ENCODE peak calls at places on chromosomes 11 and 22, in nine cellular contexts. One of them, this sample, is unnamed.
A peak's percentile ranks its signal among the peaks of the same experiment; 100 is the strongest.

GRCh38 chr11:41784513-41785335 is 325.3 kb upstream of the LRRC4C start:
- DNase-seq in cardiac muscle cell: no peak
- DNase-seq in astrocyte: peak; percentile 10
- DNase-seq in neural progenitor cell: no peak
- DNase-seq in vagina: no peak
- DNase-seq in OCI-LY7: no peak
- DNase-seq in A549: no peak
- DNase-seq in uterus: no peak
- DNase-seq in HCT116: no peak
- DNase-seq in this sample: no peak

GRCh38 chr11:8638300-8638699 is 44.2 kb downstream of the TRIM66 start:
- DNase-seq in cardiac muscle cell: no peak
- DNase-seq in astrocyte: peak; percentile 47
- DNase-seq in neural progenitor cell: no peak
- DNase-seq in vagina: no peak
- DNase-seq in OCI-LY7: no peak
- DNase-seq in A549: no peak
- DNase-seq in uterus: no peak
- DNase-seq in HCT116: no peak
- DNase-seq in this sample: no peak

GRCh38 chr11:123454060-123454651 is 24.1 kb downstream of the GRAMD1B start:
- DNase-seq in cardiac muscle cell: no peak
- DNase-seq in astrocyte: peak; percentile 72
- DNase-seq in neural progenitor cell: no peak
- DNase-seq in vagina: no peak
- DNase-seq in OCI-LY7: no peak
- DNase-seq in A549: peak; percentile 81
- DNase-seq in uterus: no peak
- DNase-seq in HCT116: peak; percentile 88
- DNase-seq in this sample: peak; percentile 26

GRCh38 chr22:44181033-44181911 is 547 bp downstream of the PARVG start:
- DNase-seq in cardiac muscle cell: no peak
- DNase-seq in astrocyte: peak; percentile 31
- DNase-seq in neural progenitor cell: no peak
- DNase-seq in vagina: no peak
- DNase-seq in OCI-LY7: no peak
- DNase-seq in A549: no peak
- DNase-seq in uterus: no peak
- DNase-seq in HCT116: no peak
- DNase-seq in this sample: no peak

GRCh38 chr11:59436169-59436568 is at the start of gene OR5A1:
- DNase-seq in cardiac muscle cell: no peak
- DNase-seq in astrocyte: no peak
- DNase-seq in neural progenitor cell: no peak
- DNase-seq in vagina: no peak
- DNase-seq in OCI-LY7: no peak
- DNase-seq in A549: no peak
- DNase-seq in uterus: no peak
- DNase-seq in HCT116: no peak
- DNase-seq in this sample: no peak

GRCh38 chr22:30425616-30426394 is at the start of gene MTFP1:
- DNase-seq in cardiac muscle cell: peak; percentile 84
- DNase-seq in astrocyte: peak; percentile 54
- DNase-seq in neural progenitor cell: peak; percentile 91
- DNase-seq in vagina: no peak
- DNase-seq in OCI-LY7: peak; percentile 76
- DNase-seq in A549: peak; percentile 44
- DNase-seq in uterus: peak; percentile 64
- DNase-seq in HCT116: no peak
- DNase-seq in this sample: peak; percentile 72

GRCh38 chr11:84645988-84646689 is 981.0 kb downstream of the DLG2 start:
- DNase-seq in cardiac muscle cell: no peak
- DNase-seq in astrocyte: no peak
- DNase-seq in neural progenitor cell: no peak
- DNase-seq in vagina: no peak
- DNase-seq in OCI-LY7: no peak
- DNase-seq in A549: no peak
- DNase-seq in uterus: no peak
- DNase-seq in HCT116: no peak
- DNase-seq in this sample: no peak

GRCh38 chr22:39617342-39617741 is 46.8 kb downstream of the CACNA1I start:
- DNase-seq in cardiac muscle cell: no peak
- DNase-seq in astrocyte: no peak
- DNase-seq in neural progenitor cell: no peak
- DNase-seq in vagina: no peak
- DNase-seq in OCI-LY7: no peak
- DNase-seq in A549: no peak
- DNase-seq in uterus: no peak
- DNase-seq in HCT116: no peak
- DNase-seq in this sample: no peak

GRCh38 chr11:6405837-6406236 is 13.1 kb downstream of the APBB1 start:
- DNase-seq in cardiac muscle cell: no peak
- DNase-seq in astrocyte: no peak
- DNase-seq in neural progenitor cell: no peak
- DNase-seq in vagina: no peak
- DNase-seq in OCI-LY7: no peak
- DNase-seq in A549: no peak
- DNase-seq in uterus: no peak
- DNase-seq in HCT116: no peak
- DNase-seq in this sample: no peak

GRCh38 chr11:129814244-129814992 is 1.2 kb upstream of the TMEM45B start:
- DNase-seq in cardiac muscle cell: no peak
- DNase-seq in astrocyte: no peak
- DNase-seq in neural progenitor cell: peak; percentile 6
- DNase-seq in vagina: no peak
- DNase-seq in OCI-LY7: peak; percentile 27
- DNase-seq in A549: no peak
- DNase-seq in uterus: no peak
- DNase-seq in HCT116: no peak
- DNase-seq in this sample: no peak

GRCh38 chr11:86696004-86696403 is 23.6 kb upstream of the ME3 start:
- DNase-seq in cardiac muscle cell: no peak
- DNase-seq in astrocyte: peak; percentile 97
- DNase-seq in neural progenitor cell: no peak
- DNase-seq in vagina: no peak
- DNase-seq in OCI-LY7: no peak
- DNase-seq in A549: no peak
- DNase-seq in uterus: no peak
- DNase-seq in HCT116: peak; percentile 27
- DNase-seq in this sample: peak; percentile 84

GRCh38 chr11:16881074-16881709 is 133.0 kb downstream of the PLEKHA7 start:
- DNase-seq in cardiac muscle cell: peak; percentile 52
- DNase-seq in astrocyte: peak; percentile 65
- DNase-seq in neural progenitor cell: peak; percentile 62
- DNase-seq in vagina: no peak
- DNase-seq in OCI-LY7: no peak
- DNase-seq in A549: no peak
- DNase-seq in uterus: peak; percentile 32
- DNase-seq in HCT116: no peak
- DNase-seq in this sample: no peak

GRCh38 chr11:14179126-14179820 is 179.7 kb downstream of the RRAS2 start:
- DNase-seq in cardiac muscle cell: no peak
- DNase-seq in astrocyte: no peak
- DNase-seq in neural progenitor cell: no peak
- DNase-seq in vagina: no peak
- DNase-seq in OCI-LY7: no peak
- DNase-seq in A549: no peak
- DNase-seq in uterus: no peak
- DNase-seq in HCT116: no peak
- DNase-seq in this sample: no peak

GRCh38 chr11:30919389-30920172 is 333.4 kb upstream of the MPPED2 start:
- DNase-seq in cardiac muscle cell: no peak
- DNase-seq in astrocyte: peak; percentile 38
- DNase-seq in neural progenitor cell: no peak
- DNase-seq in vagina: no peak
- DNase-seq in OCI-LY7: no peak
- DNase-seq in A549: no peak
- DNase-seq in uterus: no peak
- DNase-seq in HCT116: no peak
- DNase-seq in this sample: no peak

GRCh38 chr22:42877158-42877557 is 20.1 kb upstream of the ARFGAP3 start:
- DNase-seq in cardiac muscle cell: no peak
- DNase-seq in astrocyte: no peak
- DNase-seq in neural progenitor cell: no peak
- DNase-seq in vagina: no peak
- DNase-seq in OCI-LY7: no peak
- DNase-seq in A549: no peak
- DNase-seq in uterus: no peak
- DNase-seq in HCT116: no peak
- DNase-seq in this sample: no peak

GRCh38 chr22:49290711-49291110 is 537.0 kb downstream of the BRD1 start:
- DNase-seq in cardiac muscle cell: no peak
- DNase-seq in astrocyte: no peak
- DNase-seq in neural progenitor cell: no peak
- DNase-seq in vagina: peak; percentile 46
- DNase-seq in OCI-LY7: no peak
- DNase-seq in A549: no peak
- DNase-seq in uterus: no peak
- DNase-seq in HCT116: no peak
- DNase-seq in this sample: no peak

GRCh38 chr11:43866520-43866919 is 14.1 kb upstream of the ALKBH3 start:
- DNase-seq in cardiac muscle cell: no peak
- DNase-seq in astrocyte: peak; percentile 15
- DNase-seq in neural progenitor cell: no peak
- DNase-seq in vagina: no peak
- DNase-seq in OCI-LY7: no peak
- DNase-seq in A549: no peak
- DNase-seq in uterus: no peak
- DNase-seq in HCT116: no peak
- DNase-seq in this sample: peak; percentile 18

DNA sequence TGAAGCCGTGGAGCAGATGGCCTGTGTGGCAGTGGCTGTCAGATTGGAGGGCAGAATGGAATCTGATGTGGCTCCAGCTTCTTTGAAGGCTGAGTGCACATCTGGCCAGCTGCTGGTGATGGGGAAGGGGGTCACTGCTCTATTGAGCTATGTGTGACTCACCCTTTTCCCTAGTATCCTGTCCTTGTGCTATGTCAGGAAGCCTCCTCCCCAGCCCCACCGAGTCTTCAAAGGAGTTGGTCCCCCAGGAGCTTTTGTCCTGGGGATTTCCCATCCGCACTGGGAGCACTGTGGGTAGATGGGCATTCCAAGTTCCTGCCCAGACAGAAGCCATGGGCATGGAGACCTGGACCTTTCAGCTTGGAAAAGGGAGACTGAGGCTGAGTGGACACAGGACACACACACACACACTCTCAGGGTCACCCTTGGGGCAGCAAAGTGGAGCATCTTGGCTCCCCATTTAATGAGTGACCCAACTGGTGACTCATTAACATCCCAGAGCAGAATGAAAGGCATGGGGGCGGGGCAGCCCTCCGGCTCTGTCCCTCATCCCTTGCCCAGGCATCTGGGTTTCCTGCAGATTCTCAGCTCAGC is 3.3 kb downstream of the SERPINH1 start:
- DNase-seq in cardiac muscle cell: no peak
- DNase-seq in astrocyte: peak; percentile 60
- DNase-seq in neural progenitor cell: no peak
- DNase-seq in vagina: no peak
- DNase-seq in OCI-LY7: no peak
- DNase-seq in A549: no peak
- DNase-seq in uterus: peak; percentile 68
- DNase-seq in HCT116: no peak
- DNase-seq in this sample: peak; percentile 73
- H3K27ac ChIP-seq in cardiac muscle cell: peak overlapping the region; percentile 95
- H3K27ac ChIP-seq in astrocyte: peak overlapping the region; percentile 99
- H3K27ac ChIP-seq in neural progenitor cell: no peak overlapping the region
- H3K27ac ChIP-seq in vagina: peak overlapping the region; percentile 99
- H3K27ac ChIP-seq in OCI-LY7: no peak overlapping the region
- H3K27ac ChIP-seq in A549: peak overlapping the region; percentile 60
- H3K27ac ChIP-seq in uterus: peak overlapping the region; percentile 99
- H3K27ac ChIP-seq in HCT116: peak overlapping the region; percentile 96
- H3K27ac ChIP-seq in this sample: peak overlapping the region; percentile 92

GRCh38 chr11:94130589-94131362 is 2.1 kb downstream of the PANX1 start:
- DNase-seq in cardiac muscle cell: no peak
- DNase-seq in astrocyte: peak; percentile 93
- DNase-seq in neural progenitor cell: no peak
- DNase-seq in vagina: no peak
- DNase-seq in OCI-LY7: no peak
- DNase-seq in A549: no peak
- DNase-seq in uterus: peak; percentile 31
- DNase-seq in HCT116: no peak
- DNase-seq in this sample: peak; percentile 36
- H3K4me3 ChIP-seq in cardiac muscle cell: no peak overlapping the region
- H3K4me3 ChIP-seq in astrocyte: peak overlapping the region; percentile 99
- H3K4me3 ChIP-seq in neural progenitor cell: peak overlapping the region; percentile 65
- H3K4me3 ChIP-seq in vagina: peak overlapping the region; percentile 88
- H3K4me3 ChIP-seq in OCI-LY7: peak overlapping the region; percentile 87
- H3K4me3 ChIP-seq in A549: no peak overlapping the region
- H3K4me3 ChIP-seq in uterus: no peak overlapping the region
- H3K4me3 ChIP-seq in HCT116: no peak overlapping the region
- H3K4me3 ChIP-seq in this sample: no peak overlapping the region

DNA sequence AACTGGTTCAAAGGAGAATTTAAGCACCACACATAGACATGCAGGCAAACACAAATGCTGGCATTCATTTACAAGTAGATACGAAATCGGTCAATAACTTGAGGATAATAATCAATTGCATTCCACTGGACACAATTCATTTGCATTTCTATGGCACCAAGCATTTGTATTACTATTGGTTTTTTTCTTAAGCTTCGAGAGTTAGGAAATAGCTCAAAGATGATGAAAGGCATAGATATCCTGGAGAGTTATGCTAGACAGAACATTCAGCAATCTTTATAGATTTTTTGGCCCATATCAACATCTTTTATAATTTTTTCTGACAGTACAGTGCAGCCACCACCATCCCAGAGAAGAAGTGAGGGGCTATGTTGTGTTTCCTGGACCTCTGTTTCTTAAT is 544.4 kb downstream of the MIAT start:
- DNase-seq in cardiac muscle cell: no peak
- DNase-seq in astrocyte: no peak
- DNase-seq in neural progenitor cell: no peak
- DNase-seq in vagina: no peak
- DNase-seq in OCI-LY7: no peak
- DNase-seq in A549: no peak
- DNase-seq in uterus: no peak
- DNase-seq in HCT116: no peak
- DNase-seq in this sample: no peak
- H3K27ac ChIP-seq in cardiac muscle cell: no peak overlapping the region
- H3K27ac ChIP-seq in astrocyte: peak overlapping the region; percentile 85
- H3K27ac ChIP-seq in neural progenitor cell: no peak overlapping the region
- H3K27ac ChIP-seq in vagina: no peak overlapping the region
- H3K27ac ChIP-seq in OCI-LY7: no peak overlapping the region
- H3K27ac ChIP-seq in A549: peak overlapping the region; percentile 77
- H3K27ac ChIP-seq in uterus: no peak overlapping the region
- H3K27ac ChIP-seq in HCT116: no peak overlapping the region
- H3K27ac ChIP-seq in this sample: no peak overlapping the region

DNA sequence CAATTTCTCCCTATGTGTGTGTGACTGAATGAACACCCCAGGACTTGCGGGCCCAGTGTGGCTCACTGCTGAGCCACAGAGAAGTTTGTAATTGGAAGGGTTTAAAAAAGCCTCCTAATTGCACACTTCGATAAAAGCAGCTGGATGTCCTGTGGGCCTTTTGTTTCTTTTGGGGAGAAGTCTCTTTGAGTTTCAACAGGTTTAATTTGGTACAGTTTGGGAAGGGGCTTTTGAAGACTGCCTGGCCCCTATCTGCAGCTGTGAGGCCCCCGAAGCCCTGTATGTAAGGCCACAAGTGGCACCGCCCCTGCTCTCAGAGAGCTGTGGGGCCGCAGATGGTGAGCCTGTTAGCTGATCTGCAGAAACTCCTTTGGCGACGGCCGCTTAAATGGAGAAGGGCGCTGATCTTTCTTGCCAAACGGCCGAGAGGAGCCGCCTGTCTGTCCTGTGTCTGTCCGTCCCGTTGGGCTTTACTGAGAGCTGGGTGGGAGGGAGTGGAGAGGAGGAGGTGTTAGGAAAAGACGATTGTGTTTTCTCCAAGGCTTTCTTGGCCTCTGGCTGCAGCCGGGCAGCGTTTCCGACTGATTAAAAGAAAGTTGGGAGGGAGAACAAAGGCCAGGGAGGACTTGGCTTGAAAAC is 2.1 kb downstream of the FBLN1 start:
- DNase-seq in cardiac muscle cell: peak; percentile 70
- DNase-seq in astrocyte: no peak
- DNase-seq in neural progenitor cell: peak; percentile 95
- DNase-seq in vagina: no peak
- DNase-seq in OCI-LY7: no peak
- DNase-seq in A549: no peak
- DNase-seq in uterus: no peak
- DNase-seq in HCT116: no peak
- DNase-seq in this sample: peak; percentile 7
- H3K4me3 ChIP-seq in cardiac muscle cell: peak overlapping the region; percentile 1
- H3K4me3 ChIP-seq in astrocyte: peak overlapping the region; percentile 70
- H3K4me3 ChIP-seq in neural progenitor cell: peak overlapping the region; percentile 58
- H3K4me3 ChIP-seq in vagina: peak overlapping the region; percentile 82
- H3K4me3 ChIP-seq in OCI-LY7: no peak overlapping the region
- H3K4me3 ChIP-seq in A549: no peak overlapping the region
- H3K4me3 ChIP-seq in uterus: peak overlapping the region; percentile 66
- H3K4me3 ChIP-seq in HCT116: no peak overlapping the region
- H3K4me3 ChIP-seq in this sample: no peak overlapping the region

This sample was measured in endothelial cell of umbilical vein.